ENCODE peak calls at places on chromosomes 12 and 14, in five cellular contexts. V is HCT116, W is HepG2, H is K562, P is GM12878. T is an unnamed sample.

GRCh38 chr12:9667403-9667802 is 2.1 kb upstream of the CLEC2D start:
- DNase-seq in P (peak; percentile 72), H (no peak), W (no peak), V (no peak), T (no peak)

GRCh38 chr12:27554421-27555186 is 30.6 kb downstream of the PPFIBP1 start:
- DNase-seq in V (no peak), W (no peak), H (no peak), P (no peak), T (no peak)

GRCh38 chr12:48883305-48884171 is 17.9 kb upstream of the RND1 start:
- DNase-seq in H (no peak), W (peak; percentile 73), P (no peak), V (no peak), T (no peak)

GRCh38 chr12:53985358-53985899 is 483 bp downstream of the HOXC10 start:
- DNase-seq in P (no peak), H (no peak), W (no peak), V (no peak), T (peak; percentile 74)

GRCh38 chr14:69101331-69101826 is 51.5 kb downstream of the DCAF5 start:
- DNase-seq in V (peak; percentile 21), P (no peak), W (no peak), H (peak; percentile 28), T (no peak)

GRCh38 chr14:77220246-77221017 is 38.8 kb downstream of the TMEM63C start:
- DNase-seq in V (no peak), H (peak; percentile 19), W (no peak), P (no peak), T (no peak)

GRCh38 chr14:73753887-73754880 is 40.0 kb upstream of the PNMA1 start:
- DNase-seq in P (peak; percentile 61), H (no peak), V (no peak), W (no peak), T (no peak)

GRCh38 chr14:52265248-52265647 is 2.2 kb upstream of the PTGDR start:
- DNase-seq in H (no peak), W (no peak), V (no peak), P (no peak), T (no peak)

GRCh38 chr12:9632766-9633165 is 25.1 kb upstream of the KLRB1 start:
- DNase-seq in W (no peak), V (no peak), P (no peak), H (no peak), T (no peak)

GRCh38 chr12:109448272-109448671 is 28.8 kb downstream of the KCTD10 start:
- DNase-seq in V (no peak), P (no peak), H (no peak), W (no peak), T (no peak)

GRCh38 chr14:77603654-77604270 is 12.7 kb downstream of the SPTLC2 start:
- DNase-seq in V (no peak), P (no peak), W (peak; percentile 24), H (peak; percentile 26), T (peak; percentile 50)

GRCh38 chr12:57479376-57480115 is at the start of gene ARHGAP9:
- DNase-seq in V (no peak), H (no peak), P (peak; percentile 51), W (no peak), T (no peak)

GRCh38 chr12:1741154-1741949 is 50.5 kb downstream of the ADIPOR2 start:
- DNase-seq in H (no peak), P (no peak), V (no peak), W (peak; percentile 66), T (peak; percentile 16)

GRCh38 chr14:48771717-48772116 is 814.5 kb downstream of the RPS29 start:
- DNase-seq in W (no peak), V (no peak), H (no peak), P (no peak), T (no peak)

GRCh38 chr12:65532162-65532561 is 253.7 kb downstream of the MSRB3 start:
- DNase-seq in V (no peak), H (no peak), W (no peak), P (no peak), T (no peak)

GRCh38 chr12:108738165-108738564 is 6.8 kb upstream of the CORO1C start:
- DNase-seq in H (no peak), V (no peak), P (no peak), W (no peak), T (no peak)

DNA sequence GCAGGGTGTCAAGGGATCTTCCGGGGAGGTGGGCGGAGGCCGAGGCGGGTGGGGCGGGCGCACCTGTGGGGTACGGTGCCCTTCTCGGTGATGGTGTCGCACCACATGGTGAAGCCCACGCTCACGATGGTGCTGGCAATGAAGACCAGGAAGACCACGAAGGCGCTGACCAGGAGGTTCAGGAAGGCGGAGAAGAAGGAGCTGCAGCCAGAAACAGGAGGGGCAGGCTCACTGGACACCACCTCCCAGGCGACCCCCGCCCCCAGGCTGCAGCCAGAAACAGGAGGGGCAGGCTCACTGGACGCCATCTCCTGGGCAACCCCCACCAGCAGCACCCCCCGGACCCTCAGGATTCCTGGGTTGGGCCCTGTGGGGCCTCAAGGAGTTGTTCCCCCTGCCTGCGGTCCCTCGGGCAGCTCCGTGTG is 7.6 kb downstream of the TMEM179 start:
- DNase-seq in V (no peak), W (no peak), P (no peak), H (no peak), T (no peak)
- TF ChIP-seq JUND in V (no peak), W (no peak), P (no peak), H (no peak), T (no peak)

DNA sequence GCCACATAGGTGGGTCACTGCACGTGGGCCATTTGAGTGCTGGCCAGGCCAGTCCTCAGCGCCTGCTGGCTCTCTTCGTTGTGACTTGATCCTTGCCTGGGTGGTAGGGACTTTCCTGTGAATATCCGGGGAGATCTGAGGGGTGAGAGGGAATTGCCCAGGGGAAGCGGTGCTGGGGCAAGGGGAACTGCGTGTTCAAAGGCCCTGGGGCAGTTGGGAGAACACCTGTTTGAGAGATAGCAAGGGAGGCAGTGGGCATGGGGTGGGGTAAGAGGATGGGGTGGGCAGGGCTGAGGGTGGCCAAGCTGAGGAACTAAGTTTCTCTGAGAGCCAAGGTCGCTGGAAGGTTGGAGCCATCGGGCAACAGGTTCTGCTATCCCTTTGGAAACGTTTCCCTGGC is 25.0 kb downstream of the SETD1B start:
- DNase-seq in W (no peak), H (no peak), V (no peak), P (no peak), T (no peak)
- TF ChIP-seq JUND in W (no peak), H (no peak), V (no peak), P (no peak), T (no peak)

DNA sequence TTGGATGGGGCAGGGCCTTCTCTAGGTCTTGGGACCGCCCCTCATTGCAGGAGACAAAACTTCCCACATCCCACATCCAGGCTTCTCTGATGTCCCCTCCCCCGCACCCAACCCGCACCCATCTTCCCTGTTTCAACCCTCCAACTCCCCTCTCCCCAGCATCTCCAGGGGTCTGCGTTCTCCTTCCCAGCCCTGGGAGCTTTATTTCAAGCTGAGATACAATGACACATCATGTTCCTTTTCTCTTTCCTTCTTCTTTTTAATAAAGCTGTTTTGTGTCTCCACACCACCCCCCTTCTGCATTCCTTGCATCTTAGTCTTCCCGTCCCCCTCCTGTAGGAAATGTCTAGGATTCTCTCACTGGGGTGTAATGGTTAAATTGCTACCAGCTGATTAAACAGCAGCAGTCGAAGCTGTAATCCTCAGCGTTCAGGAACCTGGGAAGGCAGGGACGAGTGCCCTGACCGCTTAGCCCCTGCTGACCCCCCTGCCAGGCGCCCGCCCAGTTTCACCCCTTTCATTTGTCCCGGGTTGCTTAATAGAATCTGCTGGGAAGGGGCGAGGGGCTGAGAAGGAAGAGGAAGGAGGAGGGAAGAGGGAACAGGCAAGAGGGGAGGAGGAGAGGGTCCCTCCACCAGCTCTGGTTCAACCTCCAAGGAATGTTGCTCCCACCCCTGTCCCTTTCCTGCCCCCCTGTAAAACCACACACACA is 104.4 kb upstream of the MED13L start:
- DNase-seq in V (no peak), W (no peak), H (no peak), P (no peak), T (no peak)
- TF ChIP-seq JUND in V (no peak), W (no peak), H (no peak), P (no peak), T (no peak)

GRCh38 chr14:61536661-61537566 is 158.4 kb upstream of the HIF1A start:
- DNase-seq in V (no peak), W (peak; percentile 96), H (no peak), P (no peak), T (no peak)

GRCh38 chr14:61538464-61539022 is 156.8 kb upstream of the HIF1A start:
- DNase-seq in H (no peak), W (no peak), V (no peak), P (no peak), T (no peak)

GRCh38 chr14:61535470-61535869 is 159.8 kb upstream of the HIF1A start:
- DNase-seq in V (no peak), P (no peak), H (no peak), W (no peak), T (no peak)

GRCh38 chr14:61539631-61540030 is 155.7 kb upstream of the HIF1A start:
- DNase-seq in V (no peak), P (no peak), W (no peak), H (no peak), T (no peak)

DNA sequence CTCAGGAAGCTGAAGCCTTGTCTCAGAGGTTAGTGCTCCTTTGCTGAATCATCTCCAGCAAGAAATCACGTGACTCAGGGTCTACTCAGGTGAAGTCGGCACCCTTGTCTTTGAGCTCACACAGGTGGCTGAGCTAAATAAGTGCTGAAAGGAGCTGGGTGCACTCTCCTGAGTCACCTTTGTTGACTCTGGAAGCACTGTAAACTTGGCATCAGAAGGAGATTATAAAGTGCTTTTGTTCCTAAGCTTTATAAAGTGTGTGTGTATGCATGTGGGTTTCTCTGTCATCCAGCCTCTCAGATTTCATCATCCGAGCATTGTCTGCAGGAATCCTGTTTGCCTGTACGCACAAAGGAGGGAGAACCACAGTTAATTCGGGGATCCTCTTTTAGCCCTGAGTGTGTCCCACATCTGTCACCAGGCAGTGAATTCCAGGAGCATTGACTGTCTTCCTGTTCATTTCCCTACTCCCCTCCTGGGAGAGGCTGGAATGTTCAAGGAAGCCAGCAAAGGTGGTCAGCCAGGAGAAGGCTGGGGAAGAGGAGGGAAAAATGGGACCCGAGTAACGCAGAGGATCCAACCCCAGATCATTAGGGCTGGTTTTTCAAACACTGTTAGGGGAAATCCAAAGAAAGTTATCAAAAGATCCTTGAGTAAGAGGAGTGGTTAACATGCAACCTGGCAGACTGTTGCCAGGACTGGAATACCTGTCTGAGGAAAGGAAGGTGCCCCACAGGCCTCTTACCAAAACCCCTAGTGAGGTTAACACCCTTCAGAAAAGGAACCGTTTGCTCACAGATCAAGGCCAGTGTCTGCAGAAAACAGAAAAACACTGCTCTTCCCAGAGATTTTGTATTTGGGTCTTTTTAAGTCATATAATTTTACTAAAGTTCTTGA is 157.5 kb upstream of the HIF1A start:
- DNase-seq in H (peak; percentile 10), W (peak; percentile 97), V (peak; percentile 95), P (no peak), T (peak; percentile 94)
- TF ChIP-seq JUND in H (peak; percentile 12), W (no peak), V (peak; percentile 92), P (no peak), T (no peak)

GRCh38 chr12:75807494-75807893 is 224.1 kb downstream of the PHLDA1 start:
- DNase-seq in P (no peak), V (no peak), H (no peak), W (no peak), T (no peak)
- TF ChIP-seq JUND in P (no peak), V (no peak), H (no peak), W (no peak), T (no peak)

T was measured in T47D.